ENCODE peak calls at places on chromosomes 7 and 10, in four cellular contexts. One of them, this sample, is unnamed.
A peak's percentile ranks its signal among the peaks of the same experiment; 100 is the strongest.

GRCh38 chr10:21234761-21235160 is 290.7 kb downstream of the SKIDA1 start:
- DNase-seq in H1: no peak
- DNase-seq in IMR-90: no peak
- DNase-seq in H9: no peak
- DNase-seq in this sample: no peak

GRCh38 chr7:131501422-131501821 is 55.0 kb downstream of the PODXL start:
- DNase-seq in IMR-90: peak; percentile 92
- DNase-seq in H1: no peak
- DNase-seq in H9: no peak
- DNase-seq in this sample: no peak

GRCh38 chr10:37774351-37774750 is 83.1 kb downstream of the ZNF248 start:
- DNase-seq in H1: no peak
- DNase-seq in H9: no peak
- DNase-seq in IMR-90: no peak
- DNase-seq in this sample: no peak

GRCh38 chr10:90751107-90751997 is 106.5 kb downstream of the HTR7 start:
- DNase-seq in H9: peak; percentile 71
- DNase-seq in IMR-90: peak; percentile 42
- DNase-seq in H1: peak; percentile 79
- DNase-seq in this sample: peak; percentile 82

GRCh38 chr7:130273863-130274262 is 7.2 kb downstream of the CPA2 start:
- DNase-seq in H1: no peak
- DNase-seq in IMR-90: peak; percentile 68
- DNase-seq in H9: no peak
- DNase-seq in this sample: peak; percentile 58

GRCh38 chr10:22252286-22252800 is 34.5 kb upstream of the EBLN1 start:
- DNase-seq in H9: peak; percentile 46
- DNase-seq in H1: no peak
- DNase-seq in IMR-90: no peak
- DNase-seq in this sample: peak; percentile 49

GRCh38 chr7:4144801-4145470 is 537.2 kb upstream of the FOXK1 start:
- DNase-seq in H1: peak; percentile 68
- DNase-seq in H9: peak; percentile 61
- DNase-seq in IMR-90: peak; percentile 28
- DNase-seq in this sample: peak; percentile 46

GRCh38 chr10:3538291-3538849 is 246.6 kb downstream of the KLF6 start:
- DNase-seq in H1: no peak
- DNase-seq in IMR-90: no peak
- DNase-seq in H9: no peak
- DNase-seq in this sample: peak; percentile 20

GRCh38 chr10:4812041-4812440 is 14.0 kb upstream of the AKR1E2 start:
- DNase-seq in H9: no peak
- DNase-seq in IMR-90: no peak
- DNase-seq in H1: no peak
- DNase-seq in this sample: no peak

GRCh38 chr7:149195180-149196150 is at the start of gene ZNF282:
- DNase-seq in H9: peak; percentile 94
- DNase-seq in H1: peak; percentile 91
- DNase-seq in IMR-90: peak; percentile 89
- DNase-seq in this sample: peak; percentile 96

GRCh38 chr7:39271386-39271785 is 293.7 kb downstream of the POU6F2 start:
- DNase-seq in H1: no peak
- DNase-seq in H9: no peak
- DNase-seq in IMR-90: no peak
- DNase-seq in this sample: peak; percentile 17

GRCh38 chr10:14009315-14010082 is 321.2 kb downstream of the FRMD4A start:
- DNase-seq in H9: no peak
- DNase-seq in IMR-90: peak; percentile 90
- DNase-seq in H1: no peak
- DNase-seq in this sample: no peak

GRCh38 chr10:20890009-20890408 is 7.1 kb downstream of the NEBL start:
- DNase-seq in H1: no peak
- DNase-seq in H9: no peak
- DNase-seq in IMR-90: no peak
- DNase-seq in this sample: peak; percentile 89

GRCh38 chr7:140229591-140230516 is 53.1 kb upstream of the KDM7A start:
- DNase-seq in IMR-90: no peak
- DNase-seq in H9: peak; percentile 74
- DNase-seq in H1: peak; percentile 74
- DNase-seq in this sample: peak; percentile 31

GRCh38 chr10:62373995-62374861 is at the start of gene ZNF365:
- DNase-seq in IMR-90: peak; percentile 47
- DNase-seq in H1: peak; percentile 71
- DNase-seq in H9: peak; percentile 56
- DNase-seq in this sample: peak; percentile 67

GRCh38 chr10:129966370-129966769 is 2.3 kb upstream of the EBF3 start:
- DNase-seq in IMR-90: no peak
- DNase-seq in H9: no peak
- DNase-seq in H1: no peak
- DNase-seq in this sample: no peak

GRCh38 chr10:79409038-79410035 is 36.1 kb downstream of the ZCCHC24 start:
- DNase-seq in H1: no peak
- DNase-seq in IMR-90: no peak
- DNase-seq in H9: no peak
- DNase-seq in this sample: no peak

DNA sequence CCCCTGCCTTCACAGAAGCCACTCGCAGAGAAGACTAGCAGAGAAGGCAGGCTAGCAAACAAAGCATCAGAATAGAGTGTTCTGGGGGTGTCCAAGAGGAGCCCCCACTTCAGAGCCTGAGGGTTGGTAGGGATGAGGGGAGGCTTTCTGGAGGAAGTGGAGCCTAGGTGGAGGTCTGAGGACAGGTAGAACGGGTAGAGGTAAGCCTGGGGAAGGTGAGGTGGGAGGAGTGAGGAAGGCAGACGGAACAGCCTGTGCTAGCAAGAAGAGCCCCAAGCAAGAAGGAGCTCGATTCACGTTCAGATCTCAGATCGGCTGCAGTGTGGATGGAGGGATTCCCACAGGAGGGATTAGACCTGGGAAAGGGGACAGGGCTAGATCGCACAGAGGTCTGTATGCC is 66.0 kb upstream of the DUSP5 start:
- DNase-seq in H9: no peak
- DNase-seq in IMR-90: no peak
- DNase-seq in H1: no peak
- DNase-seq in this sample: no peak
- H4K5ac ChIP-seq in H9: no peak overlapping the region
- H4K5ac ChIP-seq in IMR-90: no peak overlapping the region
- H4K5ac ChIP-seq in H1: no peak overlapping the region
- H4K5ac ChIP-seq in this sample: no peak overlapping the region

GRCh38 chr10:18351426-18351825 is 211.2 kb downstream of the CACNB2 start:
- DNase-seq in H1: no peak
- DNase-seq in H9: no peak
- DNase-seq in IMR-90: no peak
- DNase-seq in this sample: no peak
- H3K18ac ChIP-seq in H1: no peak overlapping the region
- H3K18ac ChIP-seq in H9: no peak overlapping the region
- H3K18ac ChIP-seq in IMR-90: no peak overlapping the region
- H3K18ac ChIP-seq in this sample: no peak overlapping the region

GRCh38 chr10:12980080-12980656 is 21.3 kb downstream of the CCDC3 start:
- DNase-seq in IMR-90: no peak
- DNase-seq in H1: no peak
- DNase-seq in H9: no peak
- DNase-seq in this sample: no peak

GRCh38 chr10:12980713-12981306 is 20.7 kb downstream of the CCDC3 start:
- DNase-seq in H1: no peak
- DNase-seq in H9: no peak
- DNase-seq in IMR-90: no peak
- DNase-seq in this sample: no peak

GRCh38 chr10:12981570-12981969 is 19.9 kb downstream of the CCDC3 start:
- DNase-seq in IMR-90: peak; percentile 63
- DNase-seq in H9: no peak
- DNase-seq in H1: no peak
- DNase-seq in this sample: no peak

GRCh38 chr10:12975906-12976305 is 25.6 kb downstream of the CCDC3 start:
- DNase-seq in H1: no peak
- DNase-seq in IMR-90: no peak
- DNase-seq in H9: no peak
- DNase-seq in this sample: no peak

GRCh38 chr10:12978885-12979284 is 22.6 kb downstream of the CCDC3 start:
- DNase-seq in H1: no peak
- DNase-seq in IMR-90: no peak
- DNase-seq in H9: no peak
- DNase-seq in this sample: no peak
- H3K4ac ChIP-seq in H1: no peak overlapping the region
- H3K4ac ChIP-seq in IMR-90: no peak overlapping the region
- H3K4ac ChIP-seq in H9: no peak overlapping the region
- H3K4ac ChIP-seq in this sample: no peak overlapping the region

DNA sequence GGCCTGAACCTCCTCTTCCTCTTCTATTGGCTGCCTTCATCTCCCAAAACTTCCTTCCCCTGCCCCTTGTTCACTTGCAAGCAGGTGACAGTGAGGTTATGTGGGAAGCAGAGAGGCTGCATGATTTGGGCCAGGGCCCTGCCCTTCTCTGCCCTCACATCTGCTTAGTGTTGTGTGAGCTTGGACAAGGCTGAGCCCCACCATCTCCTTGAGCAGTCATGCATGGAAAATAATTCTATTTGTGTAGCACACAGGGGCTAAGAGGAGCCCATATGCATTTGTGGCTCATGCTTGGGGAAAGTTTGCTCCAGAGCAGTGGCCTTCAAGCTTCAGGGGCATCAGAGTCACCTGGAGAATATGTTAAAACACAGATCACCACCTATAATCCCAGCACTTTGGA is 26.8 kb upstream of the AQP1 start:
- DNase-seq in H9: no peak
- DNase-seq in H1: no peak
- DNase-seq in IMR-90: no peak
- DNase-seq in this sample: no peak
- H4K5ac ChIP-seq in H9: no peak overlapping the region
- H4K5ac ChIP-seq in H1: no peak overlapping the region
- H4K5ac ChIP-seq in IMR-90: no peak overlapping the region
- H4K5ac ChIP-seq in this sample: no peak overlapping the region

DNA sequence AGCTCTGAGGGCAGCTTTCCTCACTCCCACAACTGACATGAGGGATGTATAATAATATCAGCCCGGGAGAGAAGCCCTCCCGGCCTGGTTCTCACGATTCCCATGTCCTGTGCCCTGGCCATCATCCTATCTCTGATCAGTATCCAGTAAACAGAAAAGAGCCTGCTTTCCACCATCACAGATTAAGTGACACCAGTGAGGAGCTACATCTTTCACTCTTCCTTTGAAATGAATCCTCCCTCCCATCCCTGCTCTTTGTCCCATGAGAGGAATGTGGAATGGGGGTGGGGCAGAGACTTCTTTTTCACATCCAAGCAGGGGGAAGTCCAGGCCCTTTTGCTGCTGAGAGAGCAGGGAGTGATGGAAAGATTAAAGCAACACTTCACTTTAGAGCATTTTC is 84.8 kb upstream of the LYZL1 start:
- DNase-seq in H1: no peak
- DNase-seq in H9: peak; percentile 43
- DNase-seq in IMR-90: no peak
- DNase-seq in this sample: peak; percentile 88
- H3K18ac ChIP-seq in H1: no peak overlapping the region
- H3K18ac ChIP-seq in H9: no peak overlapping the region
- H3K18ac ChIP-seq in IMR-90: peak overlapping the region; percentile 29
- H3K18ac ChIP-seq in this sample: peak overlapping the region; percentile 56

GRCh38 chr7:45173596-45174327 is 16.2 kb downstream of the RAMP3 start:
- DNase-seq in H1: no peak
- DNase-seq in IMR-90: no peak
- DNase-seq in H9: no peak
- DNase-seq in this sample: no peak
- H3K4ac ChIP-seq in H1: no peak overlapping the region
- H3K4ac ChIP-seq in IMR-90: no peak overlapping the region
- H3K4ac ChIP-seq in H9: no peak overlapping the region
- H3K4ac ChIP-seq in this sample: no peak overlapping the region

GRCh38 chr7:98779800-98780199 is 90.0 kb downstream of the TMEM130 start:
- DNase-seq in H9: no peak
- DNase-seq in H1: no peak
- DNase-seq in IMR-90: no peak
- DNase-seq in this sample: no peak
- H4K5ac ChIP-seq in H9: no peak overlapping the region
- H4K5ac ChIP-seq in H1: no peak overlapping the region
- H4K5ac ChIP-seq in IMR-90: no peak overlapping the region
- H4K5ac ChIP-seq in this sample: no peak overlapping the region

GRCh38 chr7:27185013-27185707 is at the start of gene HOXA11:
- DNase-seq in H9: peak; percentile 35
- DNase-seq in H1: peak; percentile 60
- DNase-seq in IMR-90: peak; percentile 20
- DNase-seq in this sample: peak; percentile 85
- H3K18ac ChIP-seq in H9: no peak within 1 kb of the TSS
- H3K18ac ChIP-seq in H1: peak within 1 kb of the TSS; percentile 38
- H3K18ac ChIP-seq in IMR-90: no peak within 1 kb of the TSS
- H3K18ac ChIP-seq in this sample: peak within 1 kb of the TSS; percentile 19

DNA sequence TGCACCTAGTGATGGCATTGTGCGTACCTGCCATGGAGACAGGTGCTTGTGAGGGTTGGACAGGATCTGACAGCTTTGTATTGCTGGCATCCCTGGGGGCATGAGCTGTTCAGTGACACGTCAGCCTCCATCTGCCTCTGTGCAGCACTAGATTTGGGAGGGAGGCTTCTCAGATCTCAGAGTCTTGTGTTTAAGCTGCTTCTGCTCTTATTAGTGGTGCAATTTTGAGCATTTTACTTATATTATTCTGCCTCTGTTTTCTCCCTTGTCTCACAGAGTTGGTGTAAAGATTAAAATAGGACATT is 5.1 kb downstream of the ARHGAP22 start:
- DNase-seq in IMR-90: no peak
- DNase-seq in H9: no peak
- DNase-seq in H1: no peak
- DNase-seq in this sample: no peak
- H3K4ac ChIP-seq in IMR-90: no peak overlapping the region
- H3K4ac ChIP-seq in H9: no peak overlapping the region
- H3K4ac ChIP-seq in H1: no peak overlapping the region
- H3K4ac ChIP-seq in this sample: no peak overlapping the region

This sample was measured in mesendoderm.